ENCODE peak calls at places on chromosomes 7 and 10, in five cellular contexts. M is GM12878, H is K562, T is A549, O is IMR-90. D is an unnamed sample.

GRCh38 chr10:35306852-35307251 is 29.5 kb upstream of the CCNY start:
- DNase-seq in O (peak), H (peak), T (peak), M (no peak), D (peak)

GRCh38 chr10:12934777-12935176 is 66.7 kb downstream of the CCDC3 start:
- DNase-seq in M (no peak), O (peak), H (no peak), T (peak), D (no peak)

GRCh38 chr7:49166441-49166840 is 242.1 kb downstream of the CDC14C start:
- DNase-seq in M (no peak), O (no peak), H (peak), T (peak), D (peak)

GRCh38 chr10:11742779-11743298 is 657 bp downstream of the ECHDC3 start:
- DNase-seq in T (no peak), O (no peak), M (no peak), H (no peak), D (no peak)

GRCh38 chr7:105269397-105269796 is 119.3 kb downstream of the SRPK2 start:
- DNase-seq in T (no peak), O (no peak), M (no peak), H (no peak), D (no peak)

GRCh38 chr10:15461353-15462108 is 90.4 kb upstream of the FAM171A1 start:
- DNase-seq in O (peak), M (no peak), H (peak), T (peak), D (peak)

GRCh38 chr7:112080974-112081373 is 125.2 kb downstream of the DOCK4 start:
- DNase-seq in M (peak), T (peak), H (no peak), O (peak), D (no peak)

GRCh38 chr7:128876586-128876977 is 13.9 kb downstream of the ATP6V1F start:
- DNase-seq in H (no peak), O (no peak), M (no peak), T (no peak), D (no peak)

GRCh38 chr7:39342763-39343162 is 223.4 kb upstream of the YAE1 start:
- DNase-seq in O (no peak), M (no peak), T (no peak), H (no peak), D (no peak)

GRCh38 chr10:123891147-123892011 is at the start of gene CPXM2:
- DNase-seq in O (no peak), M (no peak), H (no peak), T (no peak), D (no peak)

GRCh38 chr7:26090927-26091519 is 61.0 kb upstream of the NFE2L3 start:
- DNase-seq in H (peak), M (peak), O (peak), T (peak), D (peak)

GRCh38 chr10:121070257-121070656 is 219.1 kb downstream of the WDR11 start:
- DNase-seq in T (peak), H (peak), O (no peak), M (no peak), D (no peak)

GRCh38 chr10:79156334-79157274 is 87.8 kb downstream of the ZMIZ1 start:
- DNase-seq in T (no peak), H (no peak), O (no peak), M (no peak), D (no peak)

GRCh38 chr10:44070282-44070681 is 314.6 kb downstream of the CXCL12 start:
- DNase-seq in O (no peak), T (no peak), M (no peak), H (no peak), D (no peak)
- TF ChIP-seq RCOR1 in O (no peak), T (no peak), M (no peak), H (no peak), D (no peak)

GRCh38 chr7:96327429-96327828 is 5.5 kb upstream of the SLC25A13 start:
- DNase-seq in H (no peak), M (no peak), O (no peak), T (no peak), D (no peak)
- TF ChIP-seq RCOR1 in H (no peak), M (no peak), O (no peak), T (no peak), D (no peak)

GRCh38 chr10:96587255-96588059 is 645 bp upstream of the TM9SF3 start:
- DNase-seq in H (peak), M (no peak), T (peak), O (peak), D (no peak)

GRCh38 chr10:96585726-96586418 is 940 bp downstream of the TM9SF3 start:
- DNase-seq in O (peak), H (no peak), T (no peak), M (no peak), D (no peak)

GRCh38 chr10:96588601-96589419 is 2.0 kb upstream of the TM9SF3 start:
- DNase-seq in T (no peak), M (peak), H (no peak), O (peak), D (no peak)

GRCh38 chr10:96586419-96587254 is at the start of gene TM9SF3:
- DNase-seq in T (peak), M (no peak), H (peak), O (peak), D (peak)

GRCh38 chr10:96588060-96588554 is 1.3 kb upstream of the TM9SF3 start:
- DNase-seq in T (no peak), O (no peak), M (no peak), H (no peak), D (peak)
- TF ChIP-seq RCOR1 in T (no peak), O (no peak), M (no peak), H (no peak), D (no peak)

GRCh38 chr7:23717788-23718187 is 7.8 kb downstream of the STK31 start:
- DNase-seq in O (no peak), H (no peak), T (no peak), M (no peak), D (no peak)
- TF ChIP-seq RCOR1 in O (no peak), H (no peak), T (no peak), M (no peak), D (no peak)

GRCh38 chr10:30000802-30001571 is 58.4 kb downstream of the JCAD start:
- DNase-seq in H (no peak), O (peak), M (no peak), T (no peak), D (no peak)
- TF ChIP-seq RCOR1 in H (no peak), O (no peak), M (no peak), T (no peak), D (no peak)

GRCh38 chr7:2211259-2211575 is 21.5 kb downstream of the MAD1L1 start:
- DNase-seq in O (no peak), T (no peak), H (no peak), M (no peak), D (no peak)

GRCh38 chr7:2209961-2210323 is 22.8 kb downstream of the MAD1L1 start:
- DNase-seq in M (no peak), H (no peak), O (no peak), T (no peak), D (no peak)

GRCh38 chr7:2210551-2211258 is 22.0 kb downstream of the MAD1L1 start:
- DNase-seq in O (no peak), T (no peak), H (no peak), M (no peak), D (no peak)

GRCh38 chr7:2208712-2209111 is 24.0 kb downstream of the MAD1L1 start:
- DNase-seq in T (no peak), O (no peak), M (no peak), H (no peak), D (no peak)

DNA sequence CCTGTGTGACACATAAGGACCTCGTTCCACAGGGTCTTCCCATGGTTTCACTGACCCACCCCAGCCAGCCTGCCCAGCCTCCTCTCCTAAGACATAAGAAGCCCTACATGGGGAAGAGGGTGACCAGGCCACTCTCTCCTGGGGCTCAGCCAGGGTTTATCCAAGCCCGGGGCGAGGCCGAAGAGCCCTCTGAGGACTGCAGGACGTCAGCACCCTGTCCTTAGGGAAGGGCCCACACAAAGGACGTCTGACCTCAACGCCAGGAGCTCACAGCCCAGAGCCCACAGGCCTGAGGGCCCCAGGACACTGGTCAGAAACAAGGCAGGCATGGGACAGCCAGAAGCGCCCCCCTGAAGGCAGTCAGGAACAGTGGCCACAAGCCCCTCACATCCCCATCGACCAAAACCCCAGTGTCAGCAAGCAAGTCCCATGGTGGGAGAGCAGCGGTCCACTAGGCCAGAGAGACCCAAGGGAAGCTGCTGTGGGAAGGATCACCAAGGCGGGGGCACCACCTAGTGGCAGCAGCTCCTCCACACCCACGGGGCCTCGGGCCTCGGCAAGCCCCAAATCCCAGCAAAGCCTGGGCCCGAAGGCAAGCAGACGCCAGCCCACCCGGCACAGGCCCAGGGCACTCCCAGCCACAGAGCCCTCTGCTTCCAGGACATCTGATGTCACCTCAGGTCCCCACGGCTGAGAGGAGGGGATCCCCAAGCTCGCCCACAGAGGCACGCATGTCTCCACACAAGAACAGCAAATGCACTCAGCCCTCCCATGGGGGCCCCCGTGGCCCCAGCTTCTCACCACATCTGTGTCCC is 23.4 kb downstream of the MAD1L1 start:
- DNase-seq in H (peak), M (peak), T (peak), O (peak), D (peak)
- TF ChIP-seq RCOR1 in H (no peak), M (no peak), T (no peak), O (no peak), D (no peak)